ENCODE peak calls at places on chromosome 4, in six cellular contexts. U is IMR-90; J is neuronal stem cell; K is uterus; M is psoas muscle; B is CD4-positive, CD25-positive, alpha-beta regulatory T cell. Y is an unnamed sample.

GRCh38 chr4:147822128-147822527 is 90.2 kb downstream of the ARHGAP10 start:
- DNase-seq in U (peak; percentile 79), K (peak; percentile 89), B (no peak), M (peak; percentile 91), J (no peak), Y (no peak)

GRCh38 chr4:5971077-5971447 is 47.2 kb downstream of the C4orf50 start:
- DNase-seq in J (no peak), K (no peak), B (no peak), U (no peak), M (no peak), Y (no peak)

GRCh38 chr4:151195801-151196200 is 81.2 kb upstream of the PRSS48 start:
- DNase-seq in B (no peak), U (peak; percentile 71), J (no peak), K (no peak), M (no peak), Y (no peak)

GRCh38 chr4:4430492-4431195 is 43.7 kb downstream of the NSG1 start:
- DNase-seq in J (peak; percentile 43), M (no peak), K (no peak), U (peak; percentile 92), B (no peak), Y (peak; percentile 81)

GRCh38 chr4:102778720-102779119 is 18.0 kb upstream of the MANBA start:
- DNase-seq in J (no peak), U (no peak), K (no peak), M (no peak), B (no peak), Y (no peak)

GRCh38 chr4:182246401-182247205 is 3.4 kb downstream of the TENM3 start:
- DNase-seq in M (no peak), B (no peak), K (no peak), J (no peak), U (peak; percentile 78), Y (no peak)

GRCh38 chr4:54625391-54625790 is 32.4 kb upstream of the KIT start:
- DNase-seq in B (no peak), J (no peak), U (no peak), K (peak; percentile 29), M (no peak), Y (no peak)

GRCh38 chr4:7759221-7759620 is 180.4 kb downstream of the AFAP1 start:
- DNase-seq in U (no peak), B (no peak), J (no peak), M (no peak), K (no peak), Y (no peak)

GRCh38 chr4:29047341-29048041 is 1672.7 kb upstream of the PCDH7 start:
- DNase-seq in U (no peak), J (no peak), K (no peak), M (peak; percentile 43), B (no peak), Y (no peak)

GRCh38 chr4:90442619-90443018 is 315.4 kb downstream of the CCSER1 start:
- DNase-seq in J (no peak), U (no peak), B (no peak), K (no peak), M (no peak), Y (no peak)

GRCh38 chr4:139085141-139085540 is 69.6 kb downstream of the NOCT start:
- DNase-seq in J (no peak), M (no peak), K (no peak), B (no peak), U (peak; percentile 36), Y (no peak)

GRCh38 chr4:48603366-48604003 is 113.4 kb downstream of the ZAR1 start:
- DNase-seq in B (no peak), M (no peak), J (no peak), K (no peak), U (no peak), Y (no peak)

GRCh38 chr4:1727117-1728031 is 6.1 kb downstream of the TACC3 start:
- DNase-seq in K (peak; percentile 61), B (no peak), M (peak; percentile 72), J (no peak), U (peak; percentile 75), Y (no peak)

GRCh38 chr4:23241408-23241807 is 548.7 kb downstream of the GBA3 start:
- DNase-seq in U (no peak), J (no peak), M (no peak), K (no peak), B (no peak), Y (no peak)

GRCh38 chr4:101792056-101792575 is 1.6 kb downstream of the BANK1 start:
- DNase-seq in U (no peak), B (no peak), K (no peak), J (no peak), M (no peak), Y (no peak)

GRCh38 chr4:113566015-113566795 is 195.3 kb downstream of the CAMK2D start:
- DNase-seq in B (no peak), U (no peak), M (no peak), K (no peak), J (no peak), Y (no peak)
- H3K4me3 ChIP-seq in B (peak overlapping the region; percentile 27), U (no peak overlapping the region), M (no peak overlapping the region), K (no peak overlapping the region), J (no peak overlapping the region), Y (no peak overlapping the region)

DNA sequence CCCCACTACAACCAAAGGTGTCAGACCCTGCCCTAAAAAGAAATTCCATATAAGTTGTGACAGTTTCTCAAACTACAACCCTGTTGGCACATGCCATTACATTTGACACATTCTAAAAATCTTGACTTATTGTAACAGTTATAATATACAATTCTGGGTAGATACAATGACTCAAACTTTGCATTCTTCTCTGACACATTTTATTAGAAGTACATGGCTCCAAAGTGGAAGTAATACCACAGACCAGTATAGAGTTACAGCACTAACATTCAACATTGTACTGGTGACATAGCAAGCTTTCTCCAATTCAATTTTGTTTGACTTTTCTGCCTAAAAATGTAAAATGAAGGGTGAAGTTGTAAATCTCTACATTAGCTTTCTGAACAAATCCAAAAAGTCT is 196.6 kb upstream of the ETNPPL start:
- DNase-seq in J (no peak), K (no peak), U (peak; percentile 34), M (no peak), B (no peak), Y (no peak)
- H3K27me3 ChIP-seq in J (no peaks in the 10 kb centered on the region), K (no peaks in the 10 kb centered on the region), U (no peaks in the 10 kb centered on the region), M (no peaks in the 10 kb centered on the region), B (no peaks in the 10 kb centered on the region), Y (no peaks in the 10 kb centered on the region)

DNA sequence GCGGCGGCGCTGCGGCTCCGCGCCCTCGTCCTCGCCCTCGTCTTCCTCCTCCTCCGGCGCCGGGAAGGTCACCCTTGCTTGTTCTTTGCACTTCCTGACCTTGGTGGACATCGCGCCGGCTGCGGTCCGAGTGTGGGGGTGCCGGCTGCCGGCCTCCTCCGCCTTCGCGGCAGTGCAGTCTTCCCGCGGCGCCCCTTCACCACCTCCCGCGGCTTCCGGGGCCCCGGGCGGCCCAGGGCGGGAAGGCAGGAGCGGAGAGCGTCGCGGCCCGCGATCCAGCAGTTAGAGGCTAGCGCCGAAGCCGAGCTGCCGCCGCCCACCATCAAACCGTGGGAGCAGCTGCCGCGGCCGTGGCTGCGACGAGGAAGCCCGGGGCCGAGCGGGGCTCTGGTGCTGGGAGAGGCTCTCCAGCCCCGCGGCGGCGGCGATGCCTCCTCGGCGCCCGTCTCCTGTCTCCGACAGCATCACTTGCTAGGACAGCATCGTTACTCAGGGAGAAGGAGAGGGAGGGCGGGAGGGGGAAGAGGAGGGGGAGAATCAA is at the start of gene TRPC3:
- DNase-seq in K (no peak), M (peak; percentile 56), B (peak; percentile 1), U (peak; percentile 25), J (peak; percentile 51), Y (no peak)
- H3K4me3 ChIP-seq in K (peak within 1 kb of the TSS; percentile 58), M (peak within 1 kb of the TSS; percentile 71), B (peak within 1 kb of the TSS; percentile 57), U (peak within 1 kb of the TSS; percentile 76), J (peak within 1 kb of the TSS; percentile 84), Y (peak within 1 kb of the TSS; percentile 22)

DNA sequence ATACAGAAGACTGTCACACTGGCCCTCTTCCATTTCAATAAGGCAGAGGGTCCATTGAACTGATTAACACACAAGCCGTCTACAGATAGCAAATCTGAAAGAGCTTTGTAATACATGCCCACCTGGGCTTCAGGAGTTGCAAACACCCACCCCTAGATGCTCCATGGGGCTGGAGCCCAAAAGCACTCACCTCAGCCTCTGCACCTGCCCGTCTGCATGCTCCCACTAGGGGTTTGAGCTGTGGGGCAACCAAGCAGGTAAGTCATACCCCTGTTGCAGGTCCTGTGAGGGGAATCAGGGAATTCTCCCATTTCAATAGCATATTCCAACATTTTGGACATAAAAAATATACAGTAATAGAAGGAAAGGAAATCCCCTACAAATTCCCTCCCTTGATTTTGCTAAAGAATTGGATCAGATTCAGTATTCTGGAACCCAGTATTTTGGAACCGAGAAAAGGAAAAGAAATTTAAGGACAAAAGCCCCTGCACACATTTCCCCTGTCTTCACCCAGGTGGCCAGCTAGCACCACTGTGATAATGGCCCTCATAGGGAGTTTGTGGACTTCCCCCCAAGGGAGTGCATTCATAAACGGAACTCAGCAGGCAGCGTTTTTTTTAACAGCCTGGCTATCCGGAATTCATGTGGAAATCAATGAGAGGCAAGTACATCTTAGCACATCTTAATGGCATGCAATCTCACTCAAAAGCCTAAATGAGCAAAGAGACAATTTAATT is 243.2 kb upstream of the KCNIP4 start:
- DNase-seq in J (no peak), U (no peak), B (no peak), K (no peak), M (no peak), Y (no peak)
- H3K27me3 ChIP-seq in J (no peaks in the 10 kb centered on the region), U (no peaks in the 10 kb centered on the region), B (no peaks in the 10 kb centered on the region), K (no peaks in the 10 kb centered on the region), M (peaks cover 2% of the 10 kb centered on the region), Y (no peaks in the 10 kb centered on the region)